ENCODE peak calls at places on chromosomes 7 and 10, in nine cellular contexts. E, B, D, I, Q, H, G, N and F are unnamed samples.

GRCh38 chr7:70795948-70796347 is 336.0 kb upstream of the GALNT17 start:
- DNase-seq in E (no peak), B (no peak), D (no peak), I (no peak), Q (no peak), H (no peak), G (no peak), N (no peak), F (no peak)

GRCh38 chr7:130356121-130356759 is 11.6 kb downstream of the CPA5 start:
- DNase-seq in E (no peak), B (peak), D (no peak), I (no peak), Q (peak), H (no peak), G (peak), N (peak), F (peak)

GRCh38 chr7:151669762-151670161 is 150.1 kb upstream of the RHEB start:
- DNase-seq in E (no peak), B (no peak), D (no peak), I (no peak), Q (no peak), H (no peak), G (no peak), N (no peak), F (no peak)

GRCh38 chr7:142811154-142811737 is 40.5 kb downstream of the PRSS2 start:
- DNase-seq in E (peak), B (peak), D (no peak), I (no peak), Q (peak), H (no peak), G (peak), N (peak), F (peak)

GRCh38 chr7:121351682-121352081 is 22.9 kb downstream of the WNT16 start:
- DNase-seq in E (no peak), B (no peak), D (no peak), I (no peak), Q (no peak), H (no peak), G (no peak), N (no peak), F (no peak)

GRCh38 chr10:98295907-98296306 is 27.9 kb upstream of the LOXL4 start:
- DNase-seq in E (no peak), B (no peak), D (no peak), I (no peak), Q (peak), H (no peak), G (no peak), N (peak), F (no peak)

GRCh38 chr7:44787041-44787440 is 9.4 kb upstream of the PPIA start:
- DNase-seq in E (no peak), B (no peak), D (no peak), I (no peak), Q (no peak), H (no peak), G (no peak), N (no peak), F (no peak)

GRCh38 chr7:89994483-89994882 is 159.8 kb upstream of the STEAP1 start:
- DNase-seq in E (no peak), B (no peak), D (no peak), I (no peak), Q (no peak), H (no peak), G (no peak), N (no peak), F (no peak)

GRCh38 chr10:119818889-119819270 is 53.8 kb downstream of the MCMBP start:
- DNase-seq in E (no peak), B (no peak), D (no peak), I (no peak), Q (no peak), H (no peak), G (no peak), N (no peak), F (no peak)

GRCh38 chr7:36487756-36488336 is 98.2 kb downstream of the ANLN start:
- DNase-seq in E (peak), B (peak), D (no peak), I (no peak), Q (peak), H (peak), G (peak), N (peak), F (peak)

GRCh38 chr7:4693749-4694148 is 11.7 kb downstream of the FOXK1 start:
- DNase-seq in E (no peak), B (no peak), D (no peak), I (no peak), Q (no peak), H (no peak), G (no peak), N (no peak), F (no peak)

GRCh38 chr10:55500931-55501559 is 700.0 kb upstream of the PCDH15 start:
- DNase-seq in E (no peak), B (no peak), D (no peak), I (no peak), Q (no peak), H (no peak), G (peak), N (peak), F (no peak)

GRCh38 chr10:34798654-34799053 is 16.4 kb downstream of the PARD3 start:
- DNase-seq in E (no peak), B (no peak), D (no peak), I (no peak), Q (no peak), H (no peak), G (no peak), N (no peak), F (no peak)

GRCh38 chr7:133253522-133253882 is 624 bp downstream of the EXOC4 start:
- DNase-seq in E (no peak), B (no peak), D (no peak), I (no peak), Q (peak), H (peak), G (no peak), N (no peak), F (no peak)

GRCh38 chr10:83612746-83613145 is 526.6 kb upstream of the GHITM start:
- DNase-seq in E (no peak), B (no peak), D (no peak), I (no peak), Q (no peak), H (no peak), G (no peak), N (no peak), F (no peak)

GRCh38 chr7:151003572-151003971 is 12.8 kb downstream of the NOS3 start:
- DNase-seq in E (no peak), B (no peak), D (no peak), I (no peak), Q (no peak), H (no peak), G (no peak), N (peak), F (peak)

GRCh38 chr10:70617798-70618568 is 15.4 kb upstream of the PRF1 start:
- DNase-seq in E (no peak), B (no peak), D (no peak), I (no peak), Q (no peak), H (peak), G (peak), N (peak), F (no peak)

GRCh38 chr10:17685227-17685840 is 41.4 kb downstream of the STAM start:
- DNase-seq in E (no peak), B (no peak), D (no peak), I (no peak), Q (no peak), H (peak), G (no peak), N (no peak), F (no peak)

GRCh38 chr7:92729751-92730150 is 106.6 kb downstream of the CDK6 start:
- DNase-seq in E (no peak), B (no peak), D (no peak), I (no peak), Q (no peak), H (no peak), G (no peak), N (no peak), F (no peak)

GRCh38 chr7:98640375-98640774 is 23.3 kb downstream of the NPTX2 start:
- DNase-seq in E (no peak), B (no peak), D (no peak), I (peak), Q (no peak), H (no peak), G (no peak), N (no peak), F (no peak)

GRCh38 chr7:142864980-142865747 is 10.3 kb downstream of the EPHB6 start:
- DNase-seq in E (no peak), B (no peak), D (no peak), I (no peak), Q (no peak), H (peak), G (no peak), N (no peak), F (no peak)

GRCh38 chr10:77165445-77166316 is 471.9 kb downstream of the KCNMA1 start:
- DNase-seq in E (peak), B (peak), D (no peak), I (no peak), Q (peak), H (peak), G (peak), N (peak), F (peak)

GRCh38 chr7:81190997-81191747 is 272.3 kb upstream of the SEMA3C start:
- DNase-seq in E (no peak), B (no peak), D (no peak), I (no peak), Q (peak), H (no peak), G (peak), N (peak), F (peak)

GRCh38 chr7:30862987-30863693 is 48.5 kb upstream of the AQP1 start:
- DNase-seq in E (no peak), B (no peak), D (no peak), I (no peak), Q (no peak), H (no peak), G (no peak), N (no peak), F (no peak)

GRCh38 chr7:11128500-11128899 is 154.8 kb downstream of the PHF14 start:
- DNase-seq in E (no peak), B (no peak), D (no peak), I (no peak), Q (no peak), H (no peak), G (no peak), N (no peak), F (no peak)

GRCh38 chr7:80496586-80496985 is 15.3 kb downstream of the GNAT3 start:
- DNase-seq in E (no peak), B (no peak), D (no peak), I (no peak), Q (peak), H (no peak), G (no peak), N (peak), F (no peak)